ENCODE peak calls at places on chromosomes 4 and X, in nine cellular contexts. I is mammary epithelial cell, J is vagina, V is mesenchymal stem cell, L is neuronal stem cell, B is Peyer's patch, A is upper lobe of right lung, Q is OCI-LY7, Y is small intestine. P is an unnamed sample.

GRCh38 chr4:111943796-111944203 is 201.5 kb upstream of the FAM241A start:
- DNase-seq in L (peak; percentile 24), I (peak; percentile 46), J (no peak), Q (peak; percentile 20), V (peak; percentile 49), Y (peak; percentile 58), B (peak; percentile 57), A (peak; percentile 61), P (no peak)

GRCh38 chr4:183360161-183360919 is 38.1 kb upstream of the CLDN24 start:
- DNase-seq in J (no peak), B (no peak), V (peak; percentile 65), Y (no peak), Q (no peak), L (no peak), A (peak; percentile 9), I (peak; percentile 20), P (no peak)

GRCh38 chr4:103429283-103429682 is 231.1 kb upstream of the CENPE start:
- DNase-seq in L (peak; percentile 6), Q (no peak), Y (no peak), B (no peak), I (no peak), V (no peak), J (no peak), A (no peak), P (no peak)

GRCh38 chr4:83208371-83208770 is 76.2 kb downstream of the COQ2 start:
- DNase-seq in A (no peak), L (no peak), Q (no peak), Y (peak; percentile 59), B (no peak), V (peak; percentile 6), J (no peak), I (no peak), P (no peak)

GRCh38 chr4:92047209-92047877 is 256.4 kb upstream of the GRID2 start:
- DNase-seq in Q (no peak), L (no peak), J (no peak), B (no peak), Y (peak; percentile 31), A (no peak), I (no peak), V (peak; percentile 29), P (no peak)

GRCh38 chr4:31592293-31592692 is 872.1 kb downstream of the PCDH7 start:
- DNase-seq in V (no peak), A (no peak), L (no peak), Q (no peak), Y (no peak), B (no peak), J (no peak), I (no peak), P (no peak)

GRCh38 chrX:97398030-97398551 is 514.4 kb downstream of the RPA4 start:
- DNase-seq in J (no peak), I (no peak), B (no peak), Q (no peak), L (no peak), Y (no peak), A (no peak), V (peak; percentile 60), P (no peak)

GRCh38 chr4:47771020-47771419 is 66.8 kb downstream of the CORIN start:
- DNase-seq in Q (no peak), J (no peak), L (no peak), A (no peak), B (no peak), Y (no peak), I (no peak), V (no peak), P (no peak)

GRCh38 chr4:80142396-80143304 is 54.7 kb upstream of the PRDM8 start:
- DNase-seq in L (no peak), Y (no peak), Q (no peak), I (no peak), A (no peak), J (no peak), B (no peak), V (peak; percentile 33), P (no peak)

GRCh38 chrX:69236641-69237040 is 71.4 kb upstream of the PJA1 start:
- DNase-seq in Q (no peak), L (no peak), Y (no peak), V (no peak), A (no peak), I (peak; percentile 17), B (no peak), J (no peak), P (no peak)

GRCh38 chr4:47486306-47486705 is 1.2 kb downstream of the ATP10D start:
- DNase-seq in I (no peak), Y (no peak), B (no peak), A (no peak), Q (no peak), V (peak; percentile 29), L (no peak), J (no peak), P (no peak)

GRCh38 chrX:19869195-19869594 is 18.2 kb downstream of the SH3KBP1 start:
- DNase-seq in I (no peak), B (no peak), A (no peak), Q (peak; percentile 48), Y (no peak), V (no peak), J (no peak), L (no peak), P (no peak)

GRCh38 chrX:19870710-19871490 is 16.5 kb downstream of the SH3KBP1 start:
- DNase-seq in Q (no peak), J (no peak), L (no peak), A (no peak), V (no peak), Y (no peak), B (no peak), I (no peak), P (no peak)

GRCh38 chrX:19867411-19867732 is 20.0 kb downstream of the SH3KBP1 start:
- DNase-seq in I (no peak), J (no peak), A (no peak), V (peak; percentile 80), L (no peak), Y (no peak), B (no peak), Q (no peak), P (no peak)

GRCh38 chrX:19867938-19868337 is 19.5 kb downstream of the SH3KBP1 start:
- DNase-seq in A (no peak), Q (no peak), J (no peak), B (no peak), Y (no peak), V (no peak), L (no peak), I (no peak), P (no peak)

DNA sequence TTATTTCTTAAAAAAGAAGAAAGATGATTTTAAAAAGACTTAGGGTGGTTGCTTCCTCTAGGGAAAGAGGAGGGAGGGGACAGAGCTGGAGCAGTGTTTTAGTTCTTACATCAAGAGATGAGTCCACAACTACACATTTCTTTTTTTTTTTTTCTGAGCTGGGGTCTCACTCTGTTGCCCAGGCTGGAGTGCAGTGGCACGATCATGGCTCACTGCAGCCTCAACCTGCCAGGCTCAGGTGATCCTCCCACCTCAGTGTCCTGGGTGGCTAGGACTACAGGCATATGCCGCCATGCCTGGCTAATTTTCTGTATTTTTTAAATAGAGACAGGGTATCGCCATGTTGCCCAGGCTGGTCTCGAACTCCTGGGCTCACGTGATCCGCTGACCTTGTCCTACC is 17.2 kb downstream of the SH3KBP1 start:
- DNase-seq in Y (no peak), V (no peak), J (no peak), Q (no peak), L (no peak), I (no peak), A (no peak), B (no peak), P (no peak)
- H3K4me1 ChIP-seq in Y (no peaks in the 10 kb centered on the region), V (peaks cover under 1% of the 10 kb centered on the region), J (peaks cover 6% of the 10 kb centered on the region), Q (peaks cover 83% of the 10 kb centered on the region), L (no peaks in the 10 kb centered on the region), I (no peaks in the 10 kb centered on the region), A (peaks cover 18% of the 10 kb centered on the region), B (no peaks in the 10 kb centered on the region), P (peaks cover 6% of the 10 kb centered on the region)

GRCh38 chrX:136318895-136319597 is 18.3 kb downstream of the ADGRG4 start:
- DNase-seq in I (no peak), A (no peak), J (no peak), V (no peak), Y (no peak), B (no peak), Q (no peak), L (no peak), P (no peak)

GRCh38 chrX:136318166-136318565 is 17.4 kb downstream of the ADGRG4 start:
- DNase-seq in V (no peak), Q (no peak), Y (no peak), L (no peak), I (no peak), B (no peak), J (no peak), A (no peak), P (no peak)

GRCh38 chrX:136321532-136321931 is 20.8 kb downstream of the ADGRG4 start:
- DNase-seq in Q (no peak), V (no peak), I (no peak), L (no peak), B (no peak), A (no peak), Y (no peak), J (no peak), P (no peak)

GRCh38 chrX:136325377-136325776 is 24.6 kb downstream of the ADGRG4 start:
- DNase-seq in A (no peak), I (no peak), Y (no peak), B (no peak), V (no peak), J (no peak), Q (no peak), L (no peak), P (no peak)

DNA sequence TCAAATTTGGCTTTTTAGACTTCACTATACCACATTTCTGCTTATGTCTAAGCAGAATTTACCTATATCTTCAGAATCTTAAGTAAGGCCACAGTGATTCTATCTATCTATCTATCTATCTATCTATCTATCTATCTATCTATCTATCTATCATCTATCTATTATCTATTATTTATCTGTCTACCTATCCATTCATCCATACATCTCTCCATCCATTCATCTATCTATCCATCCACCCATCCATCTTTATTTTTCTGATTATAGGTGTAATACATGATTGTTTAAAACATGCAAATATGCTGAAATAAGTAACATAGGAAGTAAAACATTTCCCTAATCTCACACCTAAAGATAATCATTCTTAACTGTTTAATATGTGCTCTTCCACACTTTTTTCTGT is 18.8 kb downstream of the ADGRG4 start:
- DNase-seq in Q (no peak), J (no peak), V (no peak), Y (no peak), I (no peak), L (no peak), B (no peak), A (no peak), P (no peak)
- H3K4me1 ChIP-seq in Q (no peaks in the 10 kb centered on the region), J (no peaks in the 10 kb centered on the region), V (no peaks in the 10 kb centered on the region), Y (no peaks in the 10 kb centered on the region), I (peaks cover 13% of the 10 kb centered on the region), L (no peaks in the 10 kb centered on the region), B (no peaks in the 10 kb centered on the region), A (no peaks in the 10 kb centered on the region), P (no peaks in the 10 kb centered on the region)

DNA sequence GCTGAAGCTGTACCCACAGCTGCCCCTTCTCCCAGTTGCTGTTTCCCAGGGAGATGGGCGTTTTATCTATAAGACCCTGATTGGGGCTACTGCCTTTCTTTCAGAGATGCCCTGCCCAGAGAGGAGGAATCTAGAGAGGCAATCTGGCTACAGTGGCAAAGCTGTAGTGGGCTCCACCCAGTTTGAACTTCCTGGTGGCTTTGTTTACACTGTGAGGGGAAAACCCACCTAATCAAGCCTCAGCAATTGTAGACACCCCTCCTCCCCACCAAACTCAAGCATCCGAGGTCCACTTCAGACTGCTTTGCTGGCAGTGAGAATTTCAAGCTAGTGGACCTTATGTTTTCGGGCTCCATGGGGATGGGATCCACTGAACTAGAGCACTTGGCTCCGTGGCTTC is 240.4 kb upstream of the AFF2 start:
- DNase-seq in L (no peak), I (no peak), A (no peak), V (no peak), J (no peak), Y (no peak), B (no peak), Q (peak; percentile 3), P (no peak)
- H3K4me1 ChIP-seq in L (no peaks in the 10 kb centered on the region), I (no peaks in the 10 kb centered on the region), A (no peaks in the 10 kb centered on the region), V (no peaks in the 10 kb centered on the region), J (no peaks in the 10 kb centered on the region), Y (no peaks in the 10 kb centered on the region), B (no peaks in the 10 kb centered on the region), Q (peaks cover 3% of the 10 kb centered on the region), P (peaks cover 4% of the 10 kb centered on the region)

GRCh38 chr4:189032939-189033338 is 893.7 kb downstream of the TRIML1 start:
- DNase-seq in B (no peak), Y (no peak), V (no peak), Q (no peak), J (peak; percentile 56), L (no peak), I (no peak), A (no peak), P (no peak)
- H3K4me1 ChIP-seq in B (no peaks in the 10 kb centered on the region), Y (no peaks in the 10 kb centered on the region), V (peaks cover 2% of the 10 kb centered on the region), Q (no peaks in the 10 kb centered on the region), J (no peaks in the 10 kb centered on the region), L (no peaks in the 10 kb centered on the region), I (no peaks in the 10 kb centered on the region), A (no peaks in the 10 kb centered on the region), P (no peaks in the 10 kb centered on the region)